ENCODE peak calls at places on chromosomes 7 and 10, in ten cellular contexts. D is NCI-H69; R is progenitor cell of endocrine pancreas; O is T-helper 1 cell; H is epithelial cell of esophagus; U is CD8-positive, alpha-beta memory T cell; A is ecto neural progenitor cell; Z is activated T-cell treated with anti-CD3 and anti-CD28 coated beads, Interleukin-2, amount 50 U/mL, for 72 hours; M is COR-L47; T is skeletal muscle cell. W is an unnamed sample.

GRCh38 chr10:21724695-21725371 is 190.8 kb downstream of the MLLT10 start:
- DNase-seq in R (no peak), A (no peak), U (peak; percentile 19), Z (peak; percentile 64), O (no peak), T (peak; percentile 99), D (peak; percentile 98), M (peak; percentile 94), H (peak; percentile 98), W (peak; percentile 99)

GRCh38 chr10:71999360-72000072 is 35.3 kb downstream of the CHST3 start:
- DNase-seq in R (no peak), U (no peak), Z (no peak), D (peak; percentile 63), O (no peak), T (peak; percentile 82), H (peak; percentile 31), M (no peak), A (no peak), W (peak; percentile 21)

GRCh38 chr7:4835398-4836205 is 26.2 kb downstream of the PAPOLB start:
- DNase-seq in T (no peak), A (no peak), D (no peak), O (no peak), R (no peak), Z (no peak), M (no peak), U (no peak), H (no peak), W (no peak)

GRCh38 chr10:33377658-33378025 is 43.2 kb upstream of the NRP1 start:
- DNase-seq in D (no peak), O (no peak), H (peak; percentile 44), T (peak; percentile 11), U (no peak), Z (no peak), R (no peak), M (no peak), A (no peak), W (peak; percentile 50)

GRCh38 chr7:101506531-101506930 is 122.6 kb downstream of the MYL10 start:
- DNase-seq in H (peak; percentile 10), R (no peak), M (no peak), Z (no peak), A (no peak), D (no peak), T (no peak), U (no peak), O (no peak), W (peak; percentile 8)

GRCh38 chr7:100157334-100158228 is 942 bp downstream of the TRAPPC14 start:
- DNase-seq in A (no peak), H (peak; percentile 71), M (no peak), R (no peak), U (no peak), D (peak; percentile 71), T (peak; percentile 15), Z (no peak), O (no peak), W (peak; percentile 80)

GRCh38 chr10:23155166-23155565 is 36.9 kb upstream of the PTF1A start:
- DNase-seq in H (peak; percentile 35), U (no peak), M (no peak), R (no peak), Z (no peak), A (peak; percentile 16), D (no peak), T (no peak), O (no peak), W (peak; percentile 6)

GRCh38 chr10:85420501-85421191 is 945.9 kb downstream of the GRID1 start:
- DNase-seq in A (peak; percentile 67), D (no peak), M (no peak), O (no peak), U (no peak), H (no peak), T (no peak), R (no peak), Z (no peak), W (no peak)

GRCh38 chr7:71739520-71740195 is 607.7 kb downstream of the GALNT17 start:
- DNase-seq in D (no peak), M (no peak), Z (no peak), T (no peak), A (no peak), H (no peak), U (no peak), O (no peak), R (no peak), W (no peak)

GRCh38 chr10:104424719-104425118 is 71.1 kb downstream of the CFAP58 start:
- DNase-seq in D (peak; percentile 15), O (no peak), T (no peak), R (no peak), Z (no peak), U (no peak), H (peak; percentile 95), M (no peak), A (no peak), W (no peak)

W was measured in renal cortical epithelial cell.